ENCODE peak calls at places on chromosomes 12 and 14, in seven cellular contexts. U, J, E, I, T, V and P are unnamed samples.

GRCh38 chr14:95078841-95079240 is 78.5 kb downstream of the DICER1 start:
- DNase-seq in J (no peak), E (no peak), U (no peak), V (no peak), T (no peak), I (no peak), P (no peak)

GRCh38 chr12:71636704-71637115 is 26.9 kb downstream of the ZFC3H1 start:
- DNase-seq in U (peak; percentile 85), V (peak; percentile 83), E (peak; percentile 67), T (peak; percentile 47), I (no peak), J (no peak), P (peak; percentile 50)

GRCh38 chr12:53481108-53481442 is 18.2 kb downstream of the MAP3K12 start:
- DNase-seq in U (no peak), I (no peak), V (no peak), J (no peak), T (no peak), E (no peak), P (no peak)

GRCh38 chr14:28298156-28298555 is 468.4 kb upstream of the FOXG1 start:
- DNase-seq in I (no peak), E (peak; percentile 31), T (no peak), V (peak; percentile 45), J (no peak), U (peak; percentile 49), P (no peak)

GRCh38 chr12:63150255-63151060 is 543 bp downstream of the AVPR1A start:
- DNase-seq in T (peak; percentile 13), U (no peak), J (peak; percentile 14), I (no peak), E (peak; percentile 5), V (no peak), P (peak; percentile 5)

GRCh38 chr14:106605548-106606448 is 1079.4 kb downstream of the TMEM121 start:
- DNase-seq in U (no peak), J (peak; percentile 18), V (no peak), I (peak; percentile 68), T (peak; percentile 79), E (no peak), P (peak; percentile 74)

GRCh38 chr12:10374624-10375018 is 15.2 kb downstream of the KLRK1 start:
- DNase-seq in J (no peak), I (no peak), V (no peak), T (no peak), U (no peak), E (no peak), P (no peak)

GRCh38 chr12:120760349-120761245 is 35.0 kb downstream of the ACADS start:
- DNase-seq in T (no peak), E (no peak), U (no peak), I (no peak), J (no peak), V (no peak), P (no peak)

GRCh38 chr14:70642313-70643235 is 858 bp downstream of the TTC9 start:
- DNase-seq in I (peak; percentile 22), J (no peak), T (peak; percentile 73), E (no peak), U (no peak), V (no peak), P (peak; percentile 69)

GRCh38 chr12:98725481-98726247 is 80.6 kb downstream of the APAF1 start:
- DNase-seq in U (peak; percentile 70), V (peak; percentile 78), E (peak; percentile 84), J (no peak), I (peak; percentile 53), T (peak; percentile 54), P (peak; percentile 48)

GRCh38 chr14:104732355-104732804 is 8.4 kb downstream of the ADSS1 start:
- DNase-seq in V (no peak), E (no peak), T (no peak), U (no peak), I (no peak), J (peak; percentile 87), P (no peak)

GRCh38 chr14:94598816-94599655 is 13.2 kb upstream of the SERPINA3 start:
- DNase-seq in J (peak; percentile 40), T (no peak), E (peak; percentile 99), I (peak; percentile 93), U (peak; percentile 99), V (peak; percentile 99), P (no peak)

GRCh38 chr12:58424735-58425379 is 483.5 kb downstream of the ATP23 start:
- DNase-seq in T (no peak), I (no peak), V (peak; percentile 18), J (no peak), E (peak; percentile 20), U (no peak), P (no peak)

GRCh38 chr14:55349565-55349964 is 62.1 kb downstream of the ATG14 start:
- DNase-seq in E (no peak), T (no peak), I (no peak), U (no peak), V (no peak), J (no peak), P (no peak)

GRCh38 chr14:83463500-83464098 is 1929.9 kb upstream of the SEL1L start:
- DNase-seq in J (no peak), I (peak; percentile 80), T (peak; percentile 1), V (peak; percentile 54), U (peak; percentile 77), E (peak; percentile 51), P (no peak)

GRCh38 chr12:91622981-91623380 is 440.4 kb upstream of the DCN start:
- DNase-seq in V (no peak), U (no peak), I (no peak), T (no peak), J (no peak), E (no peak), P (no peak)

GRCh38 chr12:4139191-4139590 is 134.4 kb upstream of the CCND2 start:
- DNase-seq in U (no peak), V (no peak), E (no peak), T (no peak), I (no peak), J (no peak), P (no peak)

GRCh38 chr12:14384783-14385638 is 19.5 kb downstream of the ATF7IP start:
- DNase-seq in U (peak; percentile 97), E (peak; percentile 97), T (peak; percentile 65), I (peak; percentile 84), J (no peak), V (peak; percentile 97), P (peak; percentile 61)

GRCh38 chr12:44504799-44505198 is 371.3 kb downstream of the NELL2 start:
- DNase-seq in E (no peak), V (no peak), U (no peak), I (no peak), J (no peak), T (no peak), P (no peak)

GRCh38 chr12:44507471-44507870 is 368.6 kb downstream of the NELL2 start:
- DNase-seq in T (no peak), I (no peak), E (no peak), V (no peak), J (no peak), U (no peak), P (no peak)

GRCh38 chr12:44509471-44509870 is 366.6 kb downstream of the NELL2 start:
- DNase-seq in E (no peak), U (no peak), I (no peak), J (no peak), T (no peak), V (no peak), P (no peak)

GRCh38 chr12:44511289-44511688 is 364.8 kb downstream of the NELL2 start:
- DNase-seq in E (no peak), V (no peak), T (no peak), I (no peak), U (no peak), J (no peak), P (no peak)

GRCh38 chr12:44510510-44510909 is 365.6 kb downstream of the NELL2 start:
- DNase-seq in T (no peak), V (no peak), E (no peak), I (no peak), J (no peak), U (no peak), P (no peak)
- TF ChIP-seq CTCF in T (no peak), V (no peak), E (no peak), I (no peak), J (no peak), U (no peak), P (no peak)

DNA sequence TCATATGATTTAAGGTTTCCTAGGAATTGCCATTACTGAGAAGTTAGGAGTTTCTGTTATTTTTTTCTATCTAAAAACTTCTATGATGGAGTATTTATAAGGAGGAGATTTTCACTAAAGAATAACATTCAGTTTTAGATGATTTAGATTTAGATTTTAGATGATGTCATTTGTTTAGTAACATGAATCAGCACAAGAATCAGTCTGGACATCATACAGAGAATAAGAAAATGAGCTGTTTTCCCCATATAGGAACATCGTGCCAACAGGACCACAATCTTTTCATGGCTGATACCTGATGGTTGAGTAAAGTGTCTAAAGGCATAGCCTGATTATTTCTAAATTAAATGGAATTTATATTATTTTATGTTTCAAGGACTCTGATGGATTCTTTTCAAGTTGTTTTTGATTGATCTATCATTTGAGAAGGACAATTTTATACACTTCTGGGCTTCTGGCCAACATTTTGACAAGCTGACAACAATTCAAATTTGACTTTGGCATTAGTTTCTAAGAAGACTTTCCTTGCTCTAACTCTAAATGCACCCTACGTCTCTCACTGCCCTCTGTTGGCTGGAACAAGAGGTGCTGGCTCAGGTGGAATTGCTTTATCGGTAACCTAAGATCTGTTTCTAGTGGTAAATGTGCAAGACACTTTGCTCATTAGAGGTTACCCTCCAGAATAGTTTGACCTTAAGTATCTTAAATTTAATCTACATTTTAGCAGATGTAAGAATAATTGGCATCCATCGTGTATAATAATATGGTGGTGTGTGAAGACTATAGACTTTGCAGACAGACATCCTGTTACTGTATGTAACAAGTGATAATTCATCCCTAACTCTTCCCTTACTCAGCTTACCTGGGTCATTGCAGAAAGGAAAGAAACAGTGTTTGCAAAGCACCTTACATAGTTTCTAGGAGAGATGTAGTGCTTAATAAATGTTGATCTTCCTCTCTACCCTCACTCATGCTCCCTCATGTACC is 42.8 kb upstream of the CPSF6 start:
- DNase-seq in E (no peak), I (no peak), U (peak; percentile 8), T (no peak), J (no peak), V (peak; percentile 25), P (no peak)
- TF ChIP-seq CTCF in E (peak; percentile 35), I (no peak), U (peak; percentile 35), T (peak; percentile 14), J (no peak), V (peak; percentile 52), P (peak; percentile 26)

GRCh38 chr14:54025661-54026060 is 69.0 kb upstream of the BMP4 start:
- DNase-seq in V (peak; percentile 62), I (peak; percentile 24), U (peak; percentile 62), T (no peak), E (peak; percentile 31), J (no peak), P (no peak)
- TF ChIP-seq CTCF in V (peak; percentile 60), I (peak; percentile 26), U (peak; percentile 62), T (no peak), E (peak; percentile 43), J (no peak), P (peak; percentile 8)

GRCh38 chr14:90058876-90059458 is 2.8 kb upstream of the KCNK13 start:
- DNase-seq in T (peak; percentile 24), J (no peak), V (peak; percentile 90), E (no peak), U (no peak), I (no peak), P (no peak)

GRCh38 chr14:90062852-90063539 is 1.2 kb downstream of the KCNK13 start:
- DNase-seq in V (no peak), E (no peak), J (no peak), T (no peak), U (no peak), I (no peak), P (no peak)

GRCh38 chr14:90061849-90062794 is at the start of gene KCNK13:
- DNase-seq in V (no peak), I (peak; percentile 64), U (no peak), T (peak; percentile 59), J (peak; percentile 22), E (no peak), P (peak; percentile 44)

GRCh38 chr14:90060965-90061848 is 587 bp upstream of the KCNK13 start:
- DNase-seq in U (no peak), T (peak; percentile 57), I (peak; percentile 65), J (peak; percentile 24), V (no peak), E (no peak), P (peak; percentile 38)

GRCh38 chr14:90060312-90060964 is 1.4 kb upstream of the KCNK13 start:
- DNase-seq in E (peak; percentile 48), J (peak; percentile 61), T (peak; percentile 86), U (peak; percentile 47), I (peak; percentile 90), V (peak; percentile 64), P (peak; percentile 79)
- TF ChIP-seq CTCF in E (peak; percentile 60), J (no peak), T (peak; percentile 88), U (peak; percentile 28), I (peak; percentile 60), V (peak; percentile 38), P (peak; percentile 71)